ENCODE peak calls at places on chromosomes 3 and 15, in four cellular contexts. A is BJ, B is EH, E is cerebellum. W is an unnamed sample.

GRCh38 chr3:114624676-114625181 is 330.9 kb downstream of the TIGIT start:
- DNase-seq in A (peak), B (peak), E (peak), W (peak)

GRCh38 chr3:57787867-57788623 is 31.9 kb downstream of the SLMAP start:
- DNase-seq in A (no peak), B (peak), E (no peak), W (no peak)

GRCh38 chr15:52558196-52558595 is 10.6 kb downstream of the ARPP19 start:
- DNase-seq in A (peak), B (peak), E (no peak), W (no peak)

GRCh38 chr3:56119575-56120349 is 348.5 kb downstream of the ERC2 start:
- DNase-seq in A (peak), B (peak), E (no peak), W (no peak)

GRCh38 chr3:124730920-124731297 is 657 bp downstream of the UMPS start:
- DNase-seq in A (no peak), B (no peak), E (no peak), W (no peak)

GRCh38 chr15:41940441-41940857 is 31.9 kb downstream of the EHD4 start:
- DNase-seq in A (no peak), B (peak), E (no peak), W (no peak)

GRCh38 chr3:122858373-122858772 is 63.5 kb downstream of the SLC49A4 start:
- DNase-seq in A (no peak), B (peak), E (no peak), W (no peak)

GRCh38 chr3:121504598-121504997 is 41.2 kb downstream of the POLQ start:
- DNase-seq in A (no peak), B (no peak), E (no peak), W (no peak)

GRCh38 chr3:105579439-105579838 is 212.7 kb downstream of the ALCAM start:
- DNase-seq in A (no peak), B (peak), E (no peak), W (no peak)

GRCh38 chr3:81761904-81762565 is 590 bp upstream of the GBE1 start:
- DNase-seq in A (no peak), B (peak), E (peak), W (no peak)

GRCh38 chr3:183262979-183263378 is 9.9 kb downstream of the B3GNT5 start:
- DNase-seq in A (no peak), B (no peak), E (no peak), W (no peak)

GRCh38 chr3:126604691-126605090 is 46.0 kb upstream of the C3orf22 start:
- DNase-seq in A (no peak), B (no peak), E (peak), W (no peak)

GRCh38 chr15:48963524-48964113 is at the start of gene SHC4:
- DNase-seq in A (no peak), B (peak), E (peak), W (peak)

GRCh38 chr3:107198522-107199271 is 178.5 kb upstream of the CCDC54 start:
- DNase-seq in A (no peak), B (peak), E (peak), W (peak)

GRCh38 chr3:98584563-98584962 is 8.8 kb downstream of the CPOX start:
- DNase-seq in A (no peak), B (no peak), E (no peak), W (no peak)

GRCh38 chr3:30082652-30083051 is 523.7 kb upstream of the TGFBR2 start:
- DNase-seq in A (no peak), B (no peak), E (no peak), W (no peak)

GRCh38 chr15:57382222-57382621 is 5.9 kb downstream of the CGNL1 start:
- DNase-seq in A (no peak), B (no peak), E (no peak), W (no peak)

GRCh38 chr15:29097971-29098370 is 171.7 kb downstream of the NSMCE3 start:
- DNase-seq in A (no peak), B (no peak), E (peak), W (no peak)

GRCh38 chr3:57169872-57170623 is 4.9 kb upstream of the IL17RD start:
- DNase-seq in A (no peak), B (peak), E (peak), W (peak)

GRCh38 chr3:33167284-33167683 is 51.3 kb downstream of the SUSD5 start:
- DNase-seq in A (no peak), B (no peak), E (no peak), W (no peak)

W was measured in substantia nigra.